ENCODE peak calls at places on chromosomes 13 and 19, in five cellular contexts. X is A549, N is HAP-1, C is Peyer's patch, T is adrenal gland. V is an unnamed sample.

GRCh38 chr19:30226464-30227070 is 145.6 kb upstream of the ZNF536 start:
- DNase-seq in X (no peak), N (peak; percentile 49), C (no peak), T (peak; percentile 34), V (no peak)

GRCh38 chr13:18948664-18949488 is 232.7 kb downstream of the TUBA3C start:
- DNase-seq in X (no peak), N (no peak), C (no peak), T (no peak), V (no peak)

GRCh38 chr19:54137913-54138776 is 583 bp downstream of the CNOT3 start:
- DNase-seq in X (no peak), N (no peak), C (no peak), T (no peak), V (no peak)

GRCh38 chr13:22926176-22927007 is 254.4 kb upstream of the SGCG start:
- DNase-seq in X (no peak), N (no peak), C (no peak), T (peak; percentile 64), V (no peak)

GRCh38 chr13:40115456-40115855 is 460.0 kb downstream of the COG6 start:
- DNase-seq in X (no peak), N (no peak), C (no peak), T (no peak), V (no peak)

GRCh38 chr19:49952475-49952829 is 8.5 kb downstream of the SIGLEC11 start:
- DNase-seq in X (no peak), N (no peak), C (no peak), T (peak; percentile 15), V (no peak)

GRCh38 chr13:36979361-36980040 is 19.6 kb downstream of the ALG5 start:
- DNase-seq in X (no peak), N (no peak), C (no peak), T (no peak), V (no peak)

GRCh38 chr19:15265849-15266248 is 33.6 kb upstream of the EPHX3 start:
- DNase-seq in X (no peak), N (no peak), C (peak; percentile 30), T (peak; percentile 97), V (no peak)

GRCh38 chr19:29448046-29448445 is 77.7 kb upstream of the VSTM2B start:
- DNase-seq in X (no peak), N (no peak), C (no peak), T (no peak), V (no peak)

GRCh38 chr19:49434907-49435577 is 6.3 kb downstream of the SLC17A7 start:
- DNase-seq in X (peak; percentile 71), N (no peak), C (no peak), T (no peak), V (no peak)

GRCh38 chr19:55179570-55180484 is at the start of gene SYT5:
- DNase-seq in X (no peak), N (peak; percentile 14), C (no peak), T (peak; percentile 35), V (peak; percentile 86)

GRCh38 chr19:11355160-11356073 is at the start of gene PLPPR2:
- DNase-seq in X (peak; percentile 84), N (peak; percentile 85), C (peak; percentile 81), T (peak; percentile 93), V (peak; percentile 93)

GRCh38 chr13:108495686-108496363 is 133.6 kb upstream of the MYO16 start:
- DNase-seq in X (peak; percentile 16), N (no peak), C (no peak), T (no peak), V (no peak)

GRCh38 chr19:5644051-5644450 is 21.2 kb downstream of the SAFB start:
- DNase-seq in X (no peak), N (no peak), C (no peak), T (no peak), V (no peak)

GRCh38 chr13:99908129-99908805 is 63.3 kb downstream of the ZIC5 start:
- DNase-seq in X (peak; percentile 11), N (no peak), C (no peak), T (no peak), V (no peak)

GRCh38 chr13:39684531-39685137 is 29.2 kb downstream of the COG6 start:
- DNase-seq in X (peak; percentile 28), N (peak; percentile 65), C (no peak), T (no peak), V (no peak)

GRCh38 chr13:34070544-34071303 is 252.8 kb downstream of the RFC3 start:
- DNase-seq in X (no peak), N (no peak), C (no peak), T (no peak), V (no peak)

GRCh38 chr19:50646074-50646807 is 3.0 kb upstream of the C19orf81 start:
- DNase-seq in X (peak; percentile 83), N (no peak), C (no peak), T (peak; percentile 69), V (no peak)

GRCh38 chr19:18292810-18293641 is 11.6 kb upstream of the JUND start:
- DNase-seq in X (peak; percentile 92), N (peak; percentile 77), C (peak; percentile 68), T (peak; percentile 97), V (peak; percentile 95)

GRCh38 chr19:18291590-18292459 is 10.4 kb upstream of the JUND start:
- DNase-seq in X (peak; percentile 93), N (peak; percentile 47), C (peak; percentile 97), T (peak; percentile 89), V (peak; percentile 90)

GRCh38 chr19:18291019-18291524 is 9.7 kb upstream of the JUND start:
- DNase-seq in X (no peak), N (no peak), C (no peak), T (no peak), V (no peak)

GRCh38 chr19:18293642-18294466 is 12.4 kb upstream of the JUND start:
- DNase-seq in X (no peak), N (no peak), C (no peak), T (no peak), V (no peak)

DNA sequence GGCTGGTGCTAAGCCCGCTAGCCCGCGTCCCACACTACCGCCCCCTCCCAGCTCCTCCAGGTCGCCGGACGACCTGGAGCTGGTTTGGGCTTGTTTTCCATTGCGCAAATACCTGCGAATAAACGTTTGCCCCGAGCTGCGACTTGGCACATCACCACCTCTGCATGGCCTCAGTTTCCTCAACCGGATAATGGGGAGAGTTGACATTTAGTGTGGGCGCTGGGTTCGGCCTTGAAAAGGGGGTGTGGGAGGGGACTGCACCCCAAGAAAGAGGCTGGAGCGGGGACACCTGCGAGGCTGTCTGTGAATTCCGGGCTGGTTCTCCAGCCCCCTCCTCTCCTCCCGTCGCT is 11.0 kb upstream of the JUND start:
- DNase-seq in X (no peak), N (no peak), C (no peak), T (no peak), V (no peak)
- H3K4me1 ChIP-seq in X (peaks cover 30% of the 10 kb centered on the region), N (peaks cover 26% of the 10 kb centered on the region), C (peaks cover 13% of the 10 kb centered on the region), T (peaks cover 27% of the 10 kb centered on the region), V (peaks cover 18% of the 10 kb centered on the region)

DNA sequence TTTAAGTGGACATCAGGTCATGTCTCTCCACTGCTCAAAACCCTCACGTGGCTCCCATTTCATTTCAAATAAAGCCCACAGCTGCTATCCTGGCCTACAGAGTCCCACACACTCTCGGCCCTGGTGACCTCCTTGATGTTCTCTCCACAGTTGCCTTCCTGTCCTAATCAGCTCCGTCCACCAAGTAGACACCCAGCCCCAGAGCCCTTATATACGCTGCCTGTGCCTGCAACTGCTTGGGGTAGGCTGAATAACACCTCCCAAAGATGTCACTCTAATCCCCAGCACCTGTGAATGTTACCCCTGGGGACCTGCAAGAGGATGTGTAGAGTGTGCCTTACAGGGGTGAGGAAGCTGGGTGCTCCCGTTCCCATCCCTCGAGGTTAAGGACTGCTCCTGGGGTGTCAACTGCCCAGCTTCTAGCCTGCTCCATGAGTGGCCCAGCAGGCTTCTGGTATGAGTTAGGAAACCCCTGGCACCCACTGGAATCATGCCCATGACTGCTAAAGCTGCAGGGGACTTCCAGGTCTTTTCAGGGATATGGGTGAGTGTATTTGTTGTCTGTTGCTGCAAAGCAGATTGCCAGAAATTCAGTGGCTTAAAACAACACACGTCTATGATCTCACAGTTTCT is 6.0 kb downstream of the FAM187B start:
- DNase-seq in X (no peak), N (no peak), C (no peak), T (no peak), V (peak; percentile 14)
- H3K4me1 ChIP-seq in X (no peaks in the 10 kb centered on the region), N (no peaks in the 10 kb centered on the region), C (no peaks in the 10 kb centered on the region), T (peaks cover 7% of the 10 kb centered on the region), V (peaks cover 15% of the 10 kb centered on the region)

GRCh38 chr19:6911523-6911922 is 24.1 kb downstream of the ADGRE1 start:
- DNase-seq in X (no peak), N (no peak), C (no peak), T (no peak), V (no peak)
- H3K4me1 ChIP-seq in X (no peaks in the 10 kb centered on the region), N (no peaks in the 10 kb centered on the region), C (no peaks in the 10 kb centered on the region), T (no peaks in the 10 kb centered on the region), V (no peaks in the 10 kb centered on the region)

GRCh38 chr19:13165091-13165997 is 15.1 kb downstream of the IER2 start:
- DNase-seq in X (peak; percentile 24), N (no peak), C (no peak), T (no peak), V (peak; percentile 25)

GRCh38 chr19:13171146-13171545 is 20.9 kb downstream of the IER2 start:
- DNase-seq in X (no peak), N (no peak), C (no peak), T (no peak), V (no peak)

GRCh38 chr19:13172335-13173128 is 22.3 kb downstream of the IER2 start:
- DNase-seq in X (peak; percentile 91), N (no peak), C (peak; percentile 67), T (peak; percentile 95), V (no peak)

GRCh38 chr19:13173129-13173737 is 23.0 kb downstream of the IER2 start:
- DNase-seq in X (no peak), N (no peak), C (no peak), T (no peak), V (no peak)

GRCh38 chr19:13169769-13170168 is 19.6 kb downstream of the IER2 start:
- DNase-seq in X (peak; percentile 89), N (no peak), C (no peak), T (peak; percentile 72), V (peak; percentile 76)
- H3K4me1 ChIP-seq in X (peaks cover 79% of the 10 kb centered on the region), N (peaks cover 28% of the 10 kb centered on the region), C (peaks cover 33% of the 10 kb centered on the region), T (peaks cover 22% of the 10 kb centered on the region), V (peaks cover 46% of the 10 kb centered on the region)

GRCh38 chr13:109730832-109731335 is 55.5 kb downstream of the IRS2 start:
- DNase-seq in X (no peak), N (no peak), C (no peak), T (no peak), V (no peak)
- H3K4me1 ChIP-seq in X (no peaks in the 10 kb centered on the region), N (no peaks in the 10 kb centered on the region), C (no peaks in the 10 kb centered on the region), T (peaks cover 7% of the 10 kb centered on the region), V (no peaks in the 10 kb centered on the region)